ENCODE peak calls at places on chromosomes 1 and 21, in six cellular contexts. One of them, this sample, is unnamed. For H3K4me1, the result is how much of the 10 kb centered on the place peaks cover.

GRCh38 chr1:184986250-184986649 is 11.9 kb upstream of the NIBAN1 start:
- DNase-seq in PC-9: no peak
- DNase-seq in naive thymus-derived CD4-positive, alpha-beta T cell: no peak
- DNase-seq in psoas muscle: no peak
- DNase-seq in CD4-positive, alpha-beta memory T cell: no peak
- DNase-seq in K562: no peak
- DNase-seq in this sample: no peak

GRCh38 chr1:150281758-150282557 is at the start of gene CIART:
- DNase-seq in naive thymus-derived CD4-positive, alpha-beta T cell: peak
- DNase-seq in K562: peak
- DNase-seq in PC-9: peak
- DNase-seq in CD4-positive, alpha-beta memory T cell: peak
- DNase-seq in psoas muscle: peak
- DNase-seq in this sample: peak

GRCh38 chr1:215824245-215824644 is 257.1 kb downstream of the KCTD3 start:
- DNase-seq in psoas muscle: no peak
- DNase-seq in PC-9: no peak
- DNase-seq in K562: no peak
- DNase-seq in CD4-positive, alpha-beta memory T cell: no peak
- DNase-seq in naive thymus-derived CD4-positive, alpha-beta T cell: no peak
- DNase-seq in this sample: no peak

GRCh38 chr1:56516539-56517252 is 62.7 kb downstream of the PLPP3 start:
- DNase-seq in PC-9: peak
- DNase-seq in naive thymus-derived CD4-positive, alpha-beta T cell: no peak
- DNase-seq in K562: peak
- DNase-seq in psoas muscle: no peak
- DNase-seq in CD4-positive, alpha-beta memory T cell: no peak
- DNase-seq in this sample: no peak

GRCh38 chr1:204960306-204960984 is 82.6 kb upstream of the CNTN2 start:
- DNase-seq in CD4-positive, alpha-beta memory T cell: no peak
- DNase-seq in naive thymus-derived CD4-positive, alpha-beta T cell: no peak
- DNase-seq in K562: no peak
- DNase-seq in psoas muscle: no peak
- DNase-seq in PC-9: no peak
- DNase-seq in this sample: no peak

GRCh38 chr1:184610872-184611614 is 143.6 kb downstream of the EDEM3 start:
- DNase-seq in naive thymus-derived CD4-positive, alpha-beta T cell: no peak
- DNase-seq in psoas muscle: no peak
- DNase-seq in PC-9: no peak
- DNase-seq in K562: no peak
- DNase-seq in CD4-positive, alpha-beta memory T cell: no peak
- DNase-seq in this sample: no peak

GRCh38 chr1:68174173-68175113 is 57.9 kb downstream of the WLS start:
- DNase-seq in naive thymus-derived CD4-positive, alpha-beta T cell: no peak
- DNase-seq in CD4-positive, alpha-beta memory T cell: no peak
- DNase-seq in PC-9: peak
- DNase-seq in psoas muscle: peak
- DNase-seq in K562: no peak
- DNase-seq in this sample: peak

GRCh38 chr1:174077755-174078490 is 55.8 kb upstream of the RC3H1 start:
- DNase-seq in CD4-positive, alpha-beta memory T cell: no peak
- DNase-seq in psoas muscle: no peak
- DNase-seq in PC-9: no peak
- DNase-seq in K562: no peak
- DNase-seq in naive thymus-derived CD4-positive, alpha-beta T cell: no peak
- DNase-seq in this sample: no peak

GRCh38 chr1:15966081-15966955 is 9.6 kb downstream of the ZBTB17 start:
- DNase-seq in PC-9: no peak
- DNase-seq in psoas muscle: no peak
- DNase-seq in K562: no peak
- DNase-seq in naive thymus-derived CD4-positive, alpha-beta T cell: peak
- DNase-seq in CD4-positive, alpha-beta memory T cell: peak
- DNase-seq in this sample: peak

GRCh38 chr1:31881698-31882000 is 56.5 kb downstream of the PTP4A2 start:
- DNase-seq in K562: no peak
- DNase-seq in PC-9: no peak
- DNase-seq in psoas muscle: no peak
- DNase-seq in CD4-positive, alpha-beta memory T cell: no peak
- DNase-seq in naive thymus-derived CD4-positive, alpha-beta T cell: no peak
- DNase-seq in this sample: no peak

GRCh38 chr1:43530483-43531452 is at the start of gene PTPRF:
- DNase-seq in CD4-positive, alpha-beta memory T cell: peak
- DNase-seq in naive thymus-derived CD4-positive, alpha-beta T cell: peak
- DNase-seq in psoas muscle: no peak
- DNase-seq in K562: peak
- DNase-seq in PC-9: peak
- DNase-seq in this sample: peak

GRCh38 chr1:67648582-67649326 is 36.2 kb upstream of the GADD45A start:
- DNase-seq in K562: peak
- DNase-seq in CD4-positive, alpha-beta memory T cell: no peak
- DNase-seq in psoas muscle: no peak
- DNase-seq in naive thymus-derived CD4-positive, alpha-beta T cell: no peak
- DNase-seq in PC-9: no peak
- DNase-seq in this sample: no peak

GRCh38 chr1:178354816-178355215 is 141.9 kb downstream of the CLEC20A start:
- DNase-seq in CD4-positive, alpha-beta memory T cell: no peak
- DNase-seq in naive thymus-derived CD4-positive, alpha-beta T cell: no peak
- DNase-seq in PC-9: peak
- DNase-seq in K562: no peak
- DNase-seq in psoas muscle: no peak
- DNase-seq in this sample: no peak

GRCh38 chr1:172917972-172918371 is 132.8 kb downstream of the TNFSF18 start:
- DNase-seq in CD4-positive, alpha-beta memory T cell: no peak
- DNase-seq in K562: no peak
- DNase-seq in psoas muscle: no peak
- DNase-seq in naive thymus-derived CD4-positive, alpha-beta T cell: no peak
- DNase-seq in PC-9: peak
- DNase-seq in this sample: peak

GRCh38 chr21:30207252-30207579 is 8.7 kb downstream of the CLDN8 start:
- DNase-seq in naive thymus-derived CD4-positive, alpha-beta T cell: no peak
- DNase-seq in PC-9: no peak
- DNase-seq in psoas muscle: no peak
- DNase-seq in K562: no peak
- DNase-seq in CD4-positive, alpha-beta memory T cell: no peak
- DNase-seq in this sample: no peak

GRCh38 chr1:216847385-216848036 is 124.3 kb upstream of the ESRRG start:
- DNase-seq in CD4-positive, alpha-beta memory T cell: no peak
- DNase-seq in psoas muscle: no peak
- DNase-seq in K562: no peak
- DNase-seq in naive thymus-derived CD4-positive, alpha-beta T cell: no peak
- DNase-seq in PC-9: no peak
- DNase-seq in this sample: no peak

GRCh38 chr1:2079396-2080085 is 29.3 kb downstream of the PRKCZ start:
- DNase-seq in psoas muscle: no peak
- DNase-seq in PC-9: no peak
- DNase-seq in naive thymus-derived CD4-positive, alpha-beta T cell: no peak
- DNase-seq in CD4-positive, alpha-beta memory T cell: no peak
- DNase-seq in K562: no peak
- DNase-seq in this sample: no peak

GRCh38 chr1:81126989-81127571 is 673.7 kb upstream of the ADGRL2 start:
- DNase-seq in naive thymus-derived CD4-positive, alpha-beta T cell: no peak
- DNase-seq in CD4-positive, alpha-beta memory T cell: no peak
- DNase-seq in psoas muscle: no peak
- DNase-seq in K562: no peak
- DNase-seq in PC-9: no peak
- DNase-seq in this sample: peak

GRCh38 chr1:226549937-226550670 is 1.5 kb downstream of the STUM start:
- DNase-seq in psoas muscle: peak
- DNase-seq in PC-9: no peak
- DNase-seq in CD4-positive, alpha-beta memory T cell: peak
- DNase-seq in K562: peak
- DNase-seq in naive thymus-derived CD4-positive, alpha-beta T cell: peak
- DNase-seq in this sample: no peak

GRCh38 chr1:64437453-64437852 is 32.5 kb upstream of the CACHD1 start:
- DNase-seq in PC-9: no peak
- DNase-seq in psoas muscle: no peak
- DNase-seq in naive thymus-derived CD4-positive, alpha-beta T cell: no peak
- DNase-seq in K562: no peak
- DNase-seq in CD4-positive, alpha-beta memory T cell: no peak
- DNase-seq in this sample: no peak

GRCh38 chr1:149844650-149845255 is 54.6 kb upstream of the BOLA1 start:
- DNase-seq in CD4-positive, alpha-beta memory T cell: no peak
- DNase-seq in psoas muscle: no peak
- DNase-seq in K562: no peak
- DNase-seq in PC-9: no peak
- DNase-seq in naive thymus-derived CD4-positive, alpha-beta T cell: no peak
- DNase-seq in this sample: no peak

GRCh38 chr21:27269646-27270045 is 302.8 kb upstream of the ADAMTS5 start:
- DNase-seq in psoas muscle: no peak
- DNase-seq in CD4-positive, alpha-beta memory T cell: no peak
- DNase-seq in naive thymus-derived CD4-positive, alpha-beta T cell: no peak
- DNase-seq in K562: no peak
- DNase-seq in PC-9: no peak
- DNase-seq in this sample: no peak

GRCh38 chr21:28150778-28151177 is 841.9 kb downstream of the LTN1 start:
- DNase-seq in K562: no peak
- DNase-seq in psoas muscle: no peak
- DNase-seq in naive thymus-derived CD4-positive, alpha-beta T cell: no peak
- DNase-seq in PC-9: no peak
- DNase-seq in CD4-positive, alpha-beta memory T cell: no peak
- DNase-seq in this sample: no peak

GRCh38 chr1:63617450-63617849 is 24.2 kb downstream of the PGM1 start:
- DNase-seq in CD4-positive, alpha-beta memory T cell: no peak
- DNase-seq in PC-9: no peak
- DNase-seq in K562: no peak
- DNase-seq in psoas muscle: no peak
- DNase-seq in naive thymus-derived CD4-positive, alpha-beta T cell: no peak
- DNase-seq in this sample: no peak

GRCh38 chr1:26171084-26172072 is at the start of gene ZNF593OS:
- DNase-seq in PC-9: no peak
- DNase-seq in naive thymus-derived CD4-positive, alpha-beta T cell: no peak
- DNase-seq in psoas muscle: peak
- DNase-seq in CD4-positive, alpha-beta memory T cell: no peak
- DNase-seq in K562: peak
- DNase-seq in this sample: no peak

GRCh38 chr1:228411121-228411520 is 4.5 kb upstream of the TRIM11 start:
- DNase-seq in K562: no peak
- DNase-seq in PC-9: no peak
- DNase-seq in psoas muscle: no peak
- DNase-seq in naive thymus-derived CD4-positive, alpha-beta T cell: no peak
- DNase-seq in CD4-positive, alpha-beta memory T cell: no peak
- DNase-seq in this sample: no peak

GRCh38 chr1:228408041-228408868 is 1.6 kb upstream of the TRIM11 start:
- DNase-seq in naive thymus-derived CD4-positive, alpha-beta T cell: no peak
- DNase-seq in psoas muscle: no peak
- DNase-seq in PC-9: no peak
- DNase-seq in K562: no peak
- DNase-seq in CD4-positive, alpha-beta memory T cell: no peak
- DNase-seq in this sample: no peak

GRCh38 chr1:228408869-228409805 is 2.5 kb upstream of the TRIM11 start:
- DNase-seq in PC-9: no peak
- DNase-seq in CD4-positive, alpha-beta memory T cell: no peak
- DNase-seq in psoas muscle: no peak
- DNase-seq in K562: no peak
- DNase-seq in naive thymus-derived CD4-positive, alpha-beta T cell: no peak
- DNase-seq in this sample: no peak

GRCh38 chr1:228410671-228411070 is 4.0 kb upstream of the TRIM11 start:
- DNase-seq in CD4-positive, alpha-beta memory T cell: no peak
- DNase-seq in psoas muscle: no peak
- DNase-seq in naive thymus-derived CD4-positive, alpha-beta T cell: no peak
- DNase-seq in PC-9: no peak
- DNase-seq in K562: no peak
- DNase-seq in this sample: no peak

GRCh38 chr1:228410015-228410414 is 3.4 kb upstream of the TRIM11 start:
- DNase-seq in naive thymus-derived CD4-positive, alpha-beta T cell: no peak
- DNase-seq in PC-9: no peak
- DNase-seq in K562: no peak
- DNase-seq in CD4-positive, alpha-beta memory T cell: no peak
- DNase-seq in psoas muscle: no peak
- DNase-seq in this sample: no peak
- H3K27ac ChIP-seq in naive thymus-derived CD4-positive, alpha-beta T cell: no peak
- H3K27ac ChIP-seq in PC-9: no peak
- H3K27ac ChIP-seq in K562: no peak
- H3K27ac ChIP-seq in CD4-positive, alpha-beta memory T cell: no peak
- H3K27ac ChIP-seq in psoas muscle: no peak
- H3K27ac ChIP-seq in this sample: no peak

GRCh38 chr1:228104526-228105251 is 1.6 kb upstream of the C1orf35 start:
- DNase-seq in psoas muscle: peak
- DNase-seq in CD4-positive, alpha-beta memory T cell: no peak
- DNase-seq in K562: peak
- DNase-seq in naive thymus-derived CD4-positive, alpha-beta T cell: no peak
- DNase-seq in PC-9: no peak
- DNase-seq in this sample: no peak
- H3K4me3 ChIP-seq in psoas muscle: no peak
- H3K4me3 ChIP-seq in CD4-positive, alpha-beta memory T cell: no peak
- H3K4me3 ChIP-seq in K562: no peak
- H3K4me3 ChIP-seq in naive thymus-derived CD4-positive, alpha-beta T cell: no peak
- H3K4me3 ChIP-seq in PC-9: no peak
- H3K4me3 ChIP-seq in this sample: no peak

GRCh38 chr1:118783095-118783758 is 204.9 kb downstream of the TBX15 start:
- DNase-seq in naive thymus-derived CD4-positive, alpha-beta T cell: no peak
- DNase-seq in K562: no peak
- DNase-seq in PC-9: no peak
- DNase-seq in psoas muscle: no peak
- DNase-seq in CD4-positive, alpha-beta memory T cell: no peak
- DNase-seq in this sample: no peak

GRCh38 chr1:118791094-118791691 is 196.9 kb downstream of the TBX15 start:
- DNase-seq in psoas muscle: no peak
- DNase-seq in PC-9: no peak
- DNase-seq in K562: no peak
- DNase-seq in naive thymus-derived CD4-positive, alpha-beta T cell: no peak
- DNase-seq in CD4-positive, alpha-beta memory T cell: no peak
- DNase-seq in this sample: no peak

GRCh38 chr1:118788372-118788955 is 199.7 kb downstream of the TBX15 start:
- DNase-seq in PC-9: no peak
- DNase-seq in K562: no peak
- DNase-seq in naive thymus-derived CD4-positive, alpha-beta T cell: no peak
- DNase-seq in CD4-positive, alpha-beta memory T cell: no peak
- DNase-seq in psoas muscle: no peak
- DNase-seq in this sample: no peak

GRCh38 chr1:118786454-118787155 is 201.5 kb downstream of the TBX15 start:
- DNase-seq in K562: no peak
- DNase-seq in PC-9: no peak
- DNase-seq in psoas muscle: no peak
- DNase-seq in naive thymus-derived CD4-positive, alpha-beta T cell: no peak
- DNase-seq in CD4-positive, alpha-beta memory T cell: no peak
- DNase-seq in this sample: no peak

DNA sequence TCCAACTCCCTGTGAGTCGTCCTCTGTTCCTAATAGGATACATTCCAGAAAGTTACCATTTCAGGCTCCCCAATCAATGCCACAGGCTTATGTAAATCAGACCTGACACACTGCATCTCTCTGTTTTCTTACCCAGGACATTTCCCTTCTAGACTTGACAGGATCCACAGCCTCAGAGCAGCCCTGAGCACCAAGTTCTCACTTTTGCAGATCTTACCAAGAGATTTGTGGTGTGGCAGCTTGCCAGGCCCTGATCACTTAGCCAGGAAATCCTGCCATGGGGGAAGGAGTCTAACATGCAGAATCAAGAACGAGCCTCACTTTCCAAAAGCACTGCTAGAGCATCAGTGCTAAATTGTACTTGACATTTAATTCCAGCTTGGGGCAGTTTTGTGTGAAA is 202.9 kb downstream of the TBX15 start:
- DNase-seq in naive thymus-derived CD4-positive, alpha-beta T cell: no peak
- DNase-seq in PC-9: no peak
- DNase-seq in psoas muscle: peak
- DNase-seq in CD4-positive, alpha-beta memory T cell: no peak
- DNase-seq in K562: no peak
- DNase-seq in this sample: no peak
- H3K4me1 ChIP-seq in naive thymus-derived CD4-positive, alpha-beta T cell: under half
- H3K4me1 ChIP-seq in PC-9: under half
- H3K4me1 ChIP-seq in psoas muscle: under half
- H3K4me1 ChIP-seq in CD4-positive, alpha-beta memory T cell: under half
- H3K4me1 ChIP-seq in K562: under half
- H3K4me1 ChIP-seq in this sample: under half

GRCh38 chr1:183198463-183198862 is 12.4 kb downstream of the LAMC2 start:
- DNase-seq in CD4-positive, alpha-beta memory T cell: no peak
- DNase-seq in PC-9: no peak
- DNase-seq in K562: no peak
- DNase-seq in psoas muscle: peak
- DNase-seq in naive thymus-derived CD4-positive, alpha-beta T cell: no peak
- DNase-seq in this sample: no peak
- H3K27ac ChIP-seq in CD4-positive, alpha-beta memory T cell: no peak
- H3K27ac ChIP-seq in PC-9: no peak
- H3K27ac ChIP-seq in K562: no peak
- H3K27ac ChIP-seq in psoas muscle: no peak
- H3K27ac ChIP-seq in naive thymus-derived CD4-positive, alpha-beta T cell: no peak
- H3K27ac ChIP-seq in this sample: no peak

This sample was measured in SJSA1.